ENCODE peak calls at places on chromosomes 7 and 10, in four cellular contexts. W is lung, C is dorsolateral prefrontal cortex, N is GM12864. P is an unnamed sample.
A peak's percentile ranks its signal among the peaks of the same experiment; 100 is the strongest.

GRCh38 chr10:132396495-132397035 is 435 bp upstream of the PWWP2B start:
- DNase-seq in W (peak; percentile 51), C (no peak), N (no peak), P (peak; percentile 66)

GRCh38 chr7:92841192-92841591 is 4.8 kb upstream of the CDK6 start:
- DNase-seq in W (no peak), C (no peak), N (no peak), P (no peak)

GRCh38 chr10:89175821-89176220 is 31.3 kb downstream of the CH25H start:
- DNase-seq in W (no peak), C (no peak), N (no peak), P (no peak)

GRCh38 chr7:5177060-5177459 is 13.0 kb upstream of the WIPI2 start:
- DNase-seq in W (peak; percentile 41), C (no peak), N (no peak), P (no peak)

GRCh38 chr10:6748981-6749630 is 169.0 kb upstream of the PRKCQ start:
- DNase-seq in W (no peak), C (no peak), N (no peak), P (no peak)

GRCh38 chr7:117217636-117218035 is 105.2 kb downstream of the WNT2 start:
- DNase-seq in W (no peak), C (no peak), N (no peak), P (no peak)

GRCh38 chr7:23471090-23471859 is 984 bp upstream of the IGF2BP3 start:
- DNase-seq in W (no peak), C (no peak), N (peak; percentile 67), P (peak; percentile 83)

GRCh38 chr10:110042181-110042580 is 34.4 kb downstream of the ADD3 start:
- DNase-seq in W (no peak), C (no peak), N (no peak), P (no peak)

GRCh38 chr10:43206391-43207235 is 60.3 kb downstream of the RASGEF1A start:
- DNase-seq in W (no peak), C (peak; percentile 40), N (no peak), P (no peak)

GRCh38 chr10:77305650-77306632 is 331.7 kb downstream of the KCNMA1 start:
- DNase-seq in W (no peak), C (no peak), N (no peak), P (no peak)

GRCh38 chr10:62264702-62265436 is 3.8 kb downstream of the RTKN2 start:
- DNase-seq in W (no peak), C (no peak), N (no peak), P (peak; percentile 24)

GRCh38 chr10:60234531-60234930 is 155.1 kb downstream of the ANK3 start:
- DNase-seq in W (no peak), C (no peak), N (no peak), P (no peak)

GRCh38 chr10:98326621-98327027 is 58.6 kb upstream of the LOXL4 start:
- DNase-seq in W (no peak), C (no peak), N (no peak), P (no peak)

GRCh38 chr7:94882891-94883290 is 24.5 kb upstream of the PPP1R9A start:
- DNase-seq in W (no peak), C (no peak), N (no peak), P (no peak)

GRCh38 chr10:100506596-100507356 is 12.9 kb downstream of the SEC31B start:
- DNase-seq in W (no peak), C (no peak), N (no peak), P (no peak)

GRCh38 chr10:43824934-43825333 is 176.3 kb upstream of the ZNF32 start:
- DNase-seq in W (no peak), C (no peak), N (no peak), P (no peak)

GRCh38 chr7:85237721-85238120 is 50.9 kb upstream of the SEMA3D start:
- DNase-seq in W (no peak), C (no peak), N (no peak), P (no peak)

GRCh38 chr10:17146888-17147287 is 17.3 kb upstream of the CUBN start:
- DNase-seq in W (no peak), C (no peak), N (no peak), P (no peak)

GRCh38 chr10:100825325-100825875 is 80.0 kb downstream of the PAX2 start:
- DNase-seq in W (no peak), C (no peak), N (no peak), P (no peak)

GRCh38 chr7:96713037-96713436 is 3.4 kb upstream of the SEM1 start:
- DNase-seq in W (no peak), C (no peak), N (no peak), P (no peak)

GRCh38 chr7:104962781-104963180 is 51.2 kb upstream of the KMT2E start:
- DNase-seq in W (no peak), C (no peak), N (no peak), P (no peak)

GRCh38 chr7:104966022-104966421 is 48.0 kb upstream of the KMT2E start:
- DNase-seq in W (no peak), C (no peak), N (no peak), P (no peak)

GRCh38 chr7:104963378-104963990 is 50.5 kb upstream of the KMT2E start:
- DNase-seq in W (no peak), C (no peak), N (no peak), P (no peak)

GRCh38 chr7:104964626-104965236 is 49.3 kb upstream of the KMT2E start:
- DNase-seq in W (no peak), C (no peak), N (no peak), P (no peak)

DNA sequence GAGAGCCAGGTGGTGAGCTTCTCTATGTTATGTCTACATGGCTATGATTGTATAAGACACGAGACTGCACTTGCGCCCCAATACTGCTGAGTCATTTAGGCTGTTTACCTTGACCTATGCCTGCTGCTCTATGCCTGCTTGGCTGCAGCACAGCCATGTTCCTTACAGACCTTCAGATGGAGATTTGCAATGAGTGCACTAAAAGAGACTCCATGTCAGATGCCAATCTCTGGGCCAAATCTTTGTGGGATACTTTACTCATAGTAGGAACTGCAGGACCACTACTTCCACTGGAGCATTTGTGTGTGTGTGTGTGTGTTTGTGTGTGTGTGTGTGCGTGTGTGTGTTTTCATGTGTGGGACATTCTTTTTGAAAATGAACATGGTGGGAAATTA is 50.0 kb upstream of the KMT2E start:
- DNase-seq in W (no peak), C (no peak), N (no peak), P (no peak)
- TF ChIP-seq CTCF in W (no peak), C (no peak), N (no peak), P (no peak)

GRCh38 chr7:28955356-28955722 is 2.8 kb downstream of the TRIL start:
- DNase-seq in W (no peak), C (no peak), N (no peak), P (no peak)
- TF ChIP-seq CTCF in W (no peak), C (no peak), N (no peak), P (no peak)

GRCh38 chr7:130732980-130733865 is 784 bp downstream of the KLF14 start:
- DNase-seq in W (no peak), C (no peak), N (no peak), P (peak; percentile 69)
- TF ChIP-seq CTCF in W (no peak), C (no peak), N (peak; percentile 25), P (peak; percentile 18)

GRCh38 chr7:98241674-98242241 is 10.3 kb downstream of the TECPR1 start:
- DNase-seq in W (no peak), C (no peak), N (no peak), P (no peak)
- TF ChIP-seq CTCF in W (no peak), C (no peak), N (no peak), P (no peak)

DNA sequence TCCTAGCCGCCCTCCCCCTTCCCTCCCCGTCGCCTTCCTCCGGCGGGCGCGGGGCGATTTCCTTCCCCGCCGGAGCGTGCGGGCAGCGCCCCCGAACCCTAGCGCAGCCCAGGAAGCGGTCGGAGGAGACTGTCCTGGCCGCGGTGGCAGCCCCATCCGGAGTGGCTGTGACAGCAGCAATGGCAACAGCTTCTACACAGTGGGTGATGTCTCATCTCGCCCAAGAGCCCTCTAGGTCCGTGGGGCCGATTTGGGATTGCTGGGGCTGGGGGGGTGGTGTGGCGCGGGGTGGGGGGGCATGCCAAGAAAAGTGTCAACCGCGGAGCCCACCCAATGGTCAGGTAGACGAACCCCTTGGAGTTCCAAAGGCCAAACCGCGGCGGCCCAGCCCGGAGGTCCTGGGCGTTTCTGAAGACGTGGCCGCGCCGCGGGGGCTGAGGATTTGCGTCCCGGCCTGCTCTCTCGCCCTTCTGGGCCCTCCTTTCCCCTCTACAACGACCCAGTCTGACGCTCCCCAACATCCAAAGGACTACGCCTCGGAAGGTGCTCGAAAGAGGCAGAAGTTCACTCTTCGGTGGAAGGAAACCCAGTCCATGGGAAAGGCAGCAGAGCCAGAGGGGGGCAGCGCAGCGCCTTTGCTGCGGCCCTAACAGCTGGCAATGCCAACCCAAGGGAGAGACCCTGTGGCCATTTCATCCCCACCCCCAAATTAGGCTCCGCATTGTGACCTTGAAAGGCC is 603 bp upstream of the TWIST1 start:
- DNase-seq in W (no peak), C (no peak), N (no peak), P (peak; percentile 15)
- TF ChIP-seq CTCF in W (no peak), C (no peak), N (no peak), P (no peak)